ENCODE peak calls at places on chromosome 20, in six cellular contexts. G is stimulated activated CD4-positive, alpha-beta T cell treated with anti-CD3 and anti-CD28 coated beads, Interleukin-2, amount 100 ng/mL, for 24 hours; D is IMR-90; C is GM13977; B is naive thymus-derived CD4-positive, alpha-beta T cell; M is head of caudate nucleus. J is an unnamed sample.

GRCh38 chr20:48051810-48052491 is 266.7 kb upstream of the SULF2 start:
- DNase-seq in G (no peak), C (no peak), D (peak; percentile 45), M (no peak), B (no peak), J (no peak)

GRCh38 chr20:63130654-63131577 is 85.0 kb downstream of the YTHDF1 start:
- DNase-seq in M (peak; percentile 6), C (no peak), G (no peak), D (no peak), B (no peak), J (no peak)

GRCh38 chr20:11777861-11778570 is 139.7 kb upstream of the BTBD3 start:
- DNase-seq in B (no peak), C (no peak), D (peak; percentile 40), M (no peak), G (no peak), J (no peak)

GRCh38 chr20:43751167-43752050 is 24.6 kb upstream of the GTSF1L start:
- DNase-seq in G (peak; percentile 57), D (peak; percentile 92), C (peak; percentile 89), M (no peak), B (no peak), J (peak; percentile 83)

GRCh38 chr20:59933849-59934585 is 580 bp upstream of the SYCP2 start:
- DNase-seq in M (peak; percentile 83), C (peak; percentile 85), G (peak; percentile 84), D (peak; percentile 49), B (peak; percentile 64), J (peak; percentile 92)

GRCh38 chr20:18728165-18728866 is 85.3 kb upstream of the SCP2D1 start:
- DNase-seq in C (peak; percentile 38), G (no peak), B (no peak), M (no peak), D (no peak), J (no peak)

GRCh38 chr20:16290358-16290757 is 282.9 kb downstream of the KIF16B start:
- DNase-seq in M (no peak), D (no peak), G (no peak), C (no peak), B (no peak), J (no peak)

GRCh38 chr20:9140172-9140760 is 71.4 kb downstream of the PLCB4 start:
- DNase-seq in G (no peak), M (no peak), D (no peak), B (no peak), C (no peak), J (no peak)

GRCh38 chr20:33609504-33609903 is 52.6 kb upstream of the C20orf144 start:
- DNase-seq in G (no peak), C (no peak), D (no peak), M (no peak), B (no peak), J (no peak)

GRCh38 chr20:19876828-19877227 is 118.8 kb downstream of the RIN2 start:
- DNase-seq in G (no peak), C (no peak), D (no peak), B (no peak), M (no peak), J (no peak)

GRCh38 chr20:7540923-7541322 is 399.3 kb downstream of the HAO1 start:
- DNase-seq in M (no peak), C (no peak), G (no peak), B (no peak), D (no peak), J (no peak)

GRCh38 chr20:11582073-11582472 is 335.6 kb upstream of the BTBD3 start:
- DNase-seq in B (no peak), G (no peak), M (no peak), D (no peak), C (no peak), J (no peak)

GRCh38 chr20:32516985-32517873 is 67.9 kb downstream of the NOL4L start:
- DNase-seq in B (no peak), D (peak; percentile 26), M (no peak), C (no peak), G (no peak), J (no peak)

GRCh38 chr20:6866741-6867140 is 99.3 kb downstream of the BMP2 start:
- DNase-seq in M (no peak), G (no peak), D (no peak), B (no peak), C (no peak), J (no peak)

GRCh38 chr20:8932192-8933150 is 136.4 kb upstream of the PLCB4 start:
- DNase-seq in D (peak; percentile 67), M (no peak), C (no peak), B (no peak), G (no peak), J (no peak)

GRCh38 chr20:6416371-6416770 is 293.5 kb upstream of the FERMT1 start:
- DNase-seq in C (no peak), M (no peak), G (no peak), D (no peak), B (no peak), J (no peak)

GRCh38 chr20:63021356-63022321 is 14.9 kb upstream of the BHLHE23 start:
- DNase-seq in G (no peak), D (no peak), B (no peak), M (no peak), C (no peak), J (no peak)

GRCh38 chr20:52923123-52923543 is 49.0 kb upstream of the TSHZ2 start:
- DNase-seq in D (peak; percentile 45), C (no peak), M (peak; percentile 16), G (no peak), B (no peak), J (no peak)

GRCh38 chr20:22746957-22747356 is 162.6 kb upstream of the FOXA2 start:
- DNase-seq in B (no peak), C (no peak), G (no peak), D (no peak), M (no peak), J (no peak)

GRCh38 chr20:51183443-51183842 is 160.5 kb upstream of the KCNG1 start:
- DNase-seq in C (no peak), D (no peak), G (no peak), M (no peak), B (no peak), J (no peak)

GRCh38 chr20:8527998-8528397 is 395.9 kb downstream of the PLCB1 start:
- DNase-seq in G (no peak), D (peak; percentile 95), B (no peak), C (no peak), M (no peak), J (no peak)

GRCh38 chr20:61993058-61993457 is 72.6 kb downstream of the TAF4 start:
- DNase-seq in G (no peak), D (no peak), B (no peak), M (no peak), C (no peak), J (no peak)

GRCh38 chr20:51961964-51962761 is 159.8 kb upstream of the SALL4 start:
- DNase-seq in G (no peak), C (no peak), M (no peak), B (no peak), D (no peak), J (no peak)

GRCh38 chr20:10476319-10476724 is 41.2 kb downstream of the SLX4IP start:
- DNase-seq in C (peak; percentile 40), B (no peak), D (peak; percentile 51), G (no peak), M (no peak), J (no peak)

GRCh38 chr20:57173986-57174385 is 92.5 kb downstream of the BMP7 start:
- DNase-seq in D (no peak), M (no peak), G (no peak), C (no peak), B (no peak), J (no peak)

GRCh38 chr20:34364013-34364382 is 925 bp downstream of the ITCH start:
- DNase-seq in M (peak; percentile 13), C (no peak), G (peak; percentile 28), B (no peak), D (peak; percentile 34), J (no peak)

GRCh38 chr20:52312131-52312729 is 120.7 kb upstream of the ZFP64 start:
- DNase-seq in D (peak; percentile 60), B (peak; percentile 51), G (peak; percentile 40), C (peak; percentile 37), M (peak; percentile 36), J (no peak)

GRCh38 chr20:42979720-42980119 is 210.0 kb downstream of the PTPRT start:
- DNase-seq in M (no peak), D (no peak), C (no peak), B (no peak), G (no peak), J (no peak)

GRCh38 chr20:21191839-21192238 is 66.0 kb downstream of the KIZ start:
- DNase-seq in C (no peak), M (no peak), G (no peak), B (no peak), D (no peak), J (no peak)

GRCh38 chr20:4151991-4152695 is 136.8 kb upstream of the RNF24 start:
- DNase-seq in B (no peak), G (no peak), D (peak; percentile 78), M (no peak), C (no peak), J (no peak)

GRCh38 chr20:63500902-63501817 is 2.3 kb upstream of the EEF1A2 start:
- DNase-seq in M (no peak), D (no peak), G (no peak), B (no peak), C (no peak), J (no peak)

GRCh38 chr20:5528719-5529256 is 212.0 kb upstream of the PROKR2 start:
- DNase-seq in C (peak; percentile 64), D (peak; percentile 87), M (peak; percentile 80), B (peak; percentile 57), G (peak; percentile 69), J (peak; percentile 81)

GRCh38 chr20:46268131-46268611 is 40.1 kb downstream of the CDH22 start:
- DNase-seq in M (no peak), C (no peak), G (no peak), D (no peak), B (no peak), J (no peak)

GRCh38 chr20:37282558-37282957 is 6.9 kb upstream of the MANBAL start:
- DNase-seq in C (no peak), G (no peak), B (no peak), D (peak; percentile 81), M (no peak), J (no peak)

GRCh38 chr20:38298768-38299288 is 5.1 kb upstream of the BPI start:
- DNase-seq in C (no peak), M (peak; percentile 53), G (no peak), D (peak; percentile 48), B (no peak), J (no peak)

GRCh38 chr20:57476073-57476526 is 48.8 kb downstream of the CTCFL start:
- DNase-seq in M (no peak), G (no peak), B (no peak), C (no peak), D (no peak), J (no peak)

GRCh38 chr20:47989957-47990356 is 204.7 kb upstream of the SULF2 start:
- DNase-seq in D (no peak), M (no peak), C (no peak), G (no peak), B (no peak), J (no peak)

GRCh38 chr20:58228484-58229197 is at the start of gene ANKRD60:
- DNase-seq in D (peak; percentile 73), C (peak; percentile 64), B (peak; percentile 74), G (peak; percentile 58), M (no peak), J (peak; percentile 65)

GRCh38 chr20:15977758-15978157 is 595.5 kb downstream of the KIF16B start:
- DNase-seq in B (no peak), M (no peak), G (no peak), D (no peak), C (no peak), J (no peak)